ENCODE peak calls at places on chromosomes 6 and 20, in four cellular contexts. O is HT-29, R is T follicular helper cell, H is GM13977. A is an unnamed sample.

GRCh38 chr6:99425647-99426453 is 742 bp upstream of the PNISR start:
- DNase-seq in O (peak; percentile 92), R (peak; percentile 42), H (peak; percentile 28), A (peak; percentile 91)

GRCh38 chr20:63173552-63174191 is 42.3 kb downstream of the YTHDF1 start:
- DNase-seq in O (no peak), R (no peak), H (no peak), A (peak; percentile 40)

GRCh38 chr20:645318-646106 is 7.5 kb downstream of the SRXN1 start:
- DNase-seq in O (peak; percentile 75), R (peak; percentile 25), H (peak; percentile 93), A (peak; percentile 90)

GRCh38 chr20:59305898-59306640 is 5.7 kb downstream of the EDN3 start:
- DNase-seq in O (no peak), R (no peak), H (no peak), A (no peak)

GRCh38 chr6:130293800-130294199 is 71.0 kb upstream of the SAMD3 start:
- DNase-seq in O (peak; percentile 57), R (peak; percentile 1), H (peak; percentile 51), A (peak; percentile 23)

GRCh38 chr6:101069191-101069795 is 188.2 kb upstream of the ASCC3 start:
- DNase-seq in O (peak; percentile 13), R (no peak), H (no peak), A (no peak)

GRCh38 chr20:24890286-24890685 is 58.8 kb upstream of the CST7 start:
- DNase-seq in O (no peak), R (no peak), H (no peak), A (no peak)

GRCh38 chr6:170155464-170156196 is 135.2 kb downstream of the DLL1 start:
- DNase-seq in O (no peak), R (no peak), H (no peak), A (no peak)

GRCh38 chr20:59645761-59646171 is 41.4 kb downstream of the PHACTR3 start:
- DNase-seq in O (peak; percentile 29), R (no peak), H (no peak), A (no peak)

GRCh38 chr6:158958504-158959386 is 41.3 kb downstream of the RSPH3 start:
- DNase-seq in O (peak; percentile 51), R (peak; percentile 14), H (no peak), A (peak; percentile 45)

GRCh38 chr6:17120019-17120418 is 18.2 kb downstream of the STMND1 start:
- DNase-seq in O (no peak), R (no peak), H (no peak), A (no peak)

GRCh38 chr6:169575365-169575764 is 126.5 kb downstream of the WDR27 start:
- DNase-seq in O (no peak), R (no peak), H (no peak), A (no peak)

GRCh38 chr20:46438156-46438750 is 31.8 kb upstream of the ELMO2 start:
- DNase-seq in O (peak; percentile 67), R (peak; percentile 3), H (peak; percentile 50), A (peak; percentile 50)

GRCh38 chr20:53865905-53866786 is 204.2 kb downstream of the BCAS1 start:
- DNase-seq in O (peak; percentile 93), R (no peak), H (no peak), A (peak; percentile 59)